ENCODE peak calls at places on chromosomes 6 and 20, in eight cellular contexts. One of them, this sample, is unnamed.

GRCh38 chr6:38305995-38306681 is 333.6 kb downstream of the BTBD9 start:
- DNase-seq in GM10248: peak; percentile 57
- DNase-seq in stimulated activated naive CD4-positive, alpha-beta T cell: no peak
- DNase-seq in GM19239: no peak
- DNase-seq in fibroblast of pulmonary artery: no peak
- DNase-seq in HEK293T: no peak
- DNase-seq in skeletal muscle cell: no peak
- DNase-seq in activated naive CD8-positive, alpha-beta T cell treated with anti-CD3 and anti-CD28 coated beads, Interleukin-2, amount 50 U/mL, for 24 hours: no peak
- DNase-seq in this sample: no peak

GRCh38 chr6:148969679-148970078 is 222.8 kb downstream of the UST start:
- DNase-seq in GM10248: no peak
- DNase-seq in GM19239: no peak
- DNase-seq in fibroblast of pulmonary artery: no peak
- DNase-seq in activated naive CD8-positive, alpha-beta T cell treated with anti-CD3 and anti-CD28 coated beads, Interleukin-2, amount 50 U/mL, for 24 hours: no peak
- DNase-seq in skeletal muscle cell: peak; percentile 83
- DNase-seq in HEK293T: peak; percentile 61
- DNase-seq in stimulated activated naive CD4-positive, alpha-beta T cell: no peak
- DNase-seq in this sample: no peak

GRCh38 chr20:56249244-56249955 is 868 bp downstream of the MC3R start:
- DNase-seq in stimulated activated naive CD4-positive, alpha-beta T cell: no peak
- DNase-seq in HEK293T: peak; percentile 55
- DNase-seq in GM19239: peak; percentile 9
- DNase-seq in fibroblast of pulmonary artery: peak; percentile 3
- DNase-seq in activated naive CD8-positive, alpha-beta T cell treated with anti-CD3 and anti-CD28 coated beads, Interleukin-2, amount 50 U/mL, for 24 hours: peak; percentile 40
- DNase-seq in skeletal muscle cell: no peak
- DNase-seq in GM10248: peak; percentile 28
- DNase-seq in this sample: no peak

GRCh38 chr20:47396762-47397476 is 40.4 kb upstream of the ZMYND8 start:
- DNase-seq in fibroblast of pulmonary artery: no peak
- DNase-seq in stimulated activated naive CD4-positive, alpha-beta T cell: no peak
- DNase-seq in GM10248: no peak
- DNase-seq in HEK293T: no peak
- DNase-seq in skeletal muscle cell: no peak
- DNase-seq in GM19239: no peak
- DNase-seq in activated naive CD8-positive, alpha-beta T cell treated with anti-CD3 and anti-CD28 coated beads, Interleukin-2, amount 50 U/mL, for 24 hours: no peak
- DNase-seq in this sample: no peak

GRCh38 chr20:55160996-55161395 is 685.6 kb downstream of the DOK5 start:
- DNase-seq in skeletal muscle cell: no peak
- DNase-seq in activated naive CD8-positive, alpha-beta T cell treated with anti-CD3 and anti-CD28 coated beads, Interleukin-2, amount 50 U/mL, for 24 hours: no peak
- DNase-seq in fibroblast of pulmonary artery: peak; percentile 41
- DNase-seq in HEK293T: no peak
- DNase-seq in GM19239: no peak
- DNase-seq in GM10248: no peak
- DNase-seq in stimulated activated naive CD4-positive, alpha-beta T cell: no peak
- DNase-seq in this sample: no peak

GRCh38 chr6:81806793-81807565 is 54.5 kb upstream of the TENT5A start:
- DNase-seq in stimulated activated naive CD4-positive, alpha-beta T cell: no peak
- DNase-seq in skeletal muscle cell: no peak
- DNase-seq in activated naive CD8-positive, alpha-beta T cell treated with anti-CD3 and anti-CD28 coated beads, Interleukin-2, amount 50 U/mL, for 24 hours: no peak
- DNase-seq in GM10248: no peak
- DNase-seq in GM19239: no peak
- DNase-seq in fibroblast of pulmonary artery: no peak
- DNase-seq in HEK293T: no peak
- DNase-seq in this sample: no peak

GRCh38 chr6:36104836-36105235 is 25.5 kb upstream of the MAPK13 start:
- DNase-seq in GM10248: no peak
- DNase-seq in HEK293T: no peak
- DNase-seq in stimulated activated naive CD4-positive, alpha-beta T cell: no peak
- DNase-seq in skeletal muscle cell: no peak
- DNase-seq in activated naive CD8-positive, alpha-beta T cell treated with anti-CD3 and anti-CD28 coated beads, Interleukin-2, amount 50 U/mL, for 24 hours: no peak
- DNase-seq in GM19239: no peak
- DNase-seq in fibroblast of pulmonary artery: peak; percentile 19
- DNase-seq in this sample: no peak

GRCh38 chr6:152225231-152225934 is 411.8 kb downstream of the SYNE1 start:
- DNase-seq in skeletal muscle cell: no peak
- DNase-seq in GM19239: no peak
- DNase-seq in GM10248: no peak
- DNase-seq in HEK293T: no peak
- DNase-seq in activated naive CD8-positive, alpha-beta T cell treated with anti-CD3 and anti-CD28 coated beads, Interleukin-2, amount 50 U/mL, for 24 hours: no peak
- DNase-seq in stimulated activated naive CD4-positive, alpha-beta T cell: no peak
- DNase-seq in fibroblast of pulmonary artery: no peak
- DNase-seq in this sample: no peak

GRCh38 chr6:30836957-30837356 is 47.4 kb upstream of the DDR1 start:
- DNase-seq in skeletal muscle cell: no peak
- DNase-seq in GM19239: no peak
- DNase-seq in stimulated activated naive CD4-positive, alpha-beta T cell: no peak
- DNase-seq in activated naive CD8-positive, alpha-beta T cell treated with anti-CD3 and anti-CD28 coated beads, Interleukin-2, amount 50 U/mL, for 24 hours: no peak
- DNase-seq in HEK293T: no peak
- DNase-seq in GM10248: no peak
- DNase-seq in fibroblast of pulmonary artery: peak; percentile 56
- DNase-seq in this sample: no peak

GRCh38 chr6:148502083-148502772 is 159.6 kb downstream of the SASH1 start:
- DNase-seq in stimulated activated naive CD4-positive, alpha-beta T cell: no peak
- DNase-seq in GM10248: no peak
- DNase-seq in activated naive CD8-positive, alpha-beta T cell treated with anti-CD3 and anti-CD28 coated beads, Interleukin-2, amount 50 U/mL, for 24 hours: no peak
- DNase-seq in fibroblast of pulmonary artery: peak; percentile 66
- DNase-seq in GM19239: no peak
- DNase-seq in skeletal muscle cell: no peak
- DNase-seq in HEK293T: no peak
- DNase-seq in this sample: no peak

GRCh38 chr6:38715016-38715809 is at the start of gene DNAH8:
- DNase-seq in fibroblast of pulmonary artery: no peak
- DNase-seq in GM10248: peak; percentile 37
- DNase-seq in activated naive CD8-positive, alpha-beta T cell treated with anti-CD3 and anti-CD28 coated beads, Interleukin-2, amount 50 U/mL, for 24 hours: peak; percentile 23
- DNase-seq in HEK293T: no peak
- DNase-seq in GM19239: no peak
- DNase-seq in skeletal muscle cell: no peak
- DNase-seq in stimulated activated naive CD4-positive, alpha-beta T cell: no peak
- DNase-seq in this sample: no peak

GRCh38 chr6:27280064-27280539 is 32.0 kb downstream of the POM121L2 start:
- DNase-seq in skeletal muscle cell: no peak
- DNase-seq in HEK293T: peak; percentile 46
- DNase-seq in stimulated activated naive CD4-positive, alpha-beta T cell: peak; percentile 31
- DNase-seq in GM19239: no peak
- DNase-seq in GM10248: no peak
- DNase-seq in fibroblast of pulmonary artery: peak; percentile 45
- DNase-seq in activated naive CD8-positive, alpha-beta T cell treated with anti-CD3 and anti-CD28 coated beads, Interleukin-2, amount 50 U/mL, for 24 hours: peak; percentile 46
- DNase-seq in this sample: no peak

GRCh38 chr6:56072856-56073255 is 174.5 kb downstream of the COL21A1 start:
- DNase-seq in activated naive CD8-positive, alpha-beta T cell treated with anti-CD3 and anti-CD28 coated beads, Interleukin-2, amount 50 U/mL, for 24 hours: no peak
- DNase-seq in HEK293T: no peak
- DNase-seq in fibroblast of pulmonary artery: peak; percentile 86
- DNase-seq in GM10248: no peak
- DNase-seq in stimulated activated naive CD4-positive, alpha-beta T cell: no peak
- DNase-seq in GM19239: no peak
- DNase-seq in skeletal muscle cell: peak; percentile 84
- DNase-seq in this sample: no peak

GRCh38 chr6:2155206-2155605 is 90.2 kb downstream of the GMDS start:
- DNase-seq in fibroblast of pulmonary artery: no peak
- DNase-seq in GM10248: no peak
- DNase-seq in activated naive CD8-positive, alpha-beta T cell treated with anti-CD3 and anti-CD28 coated beads, Interleukin-2, amount 50 U/mL, for 24 hours: no peak
- DNase-seq in stimulated activated naive CD4-positive, alpha-beta T cell: no peak
- DNase-seq in skeletal muscle cell: no peak
- DNase-seq in GM19239: no peak
- DNase-seq in HEK293T: no peak
- DNase-seq in this sample: no peak

GRCh38 chr6:7673063-7673536 is 52.8 kb upstream of the BMP6 start:
- DNase-seq in skeletal muscle cell: no peak
- DNase-seq in activated naive CD8-positive, alpha-beta T cell treated with anti-CD3 and anti-CD28 coated beads, Interleukin-2, amount 50 U/mL, for 24 hours: no peak
- DNase-seq in GM10248: no peak
- DNase-seq in GM19239: no peak
- DNase-seq in fibroblast of pulmonary artery: peak; percentile 42
- DNase-seq in HEK293T: peak; percentile 46
- DNase-seq in stimulated activated naive CD4-positive, alpha-beta T cell: no peak
- DNase-seq in this sample: no peak

GRCh38 chr20:59005523-59006166 is 1.4 kb downstream of the CTSZ start:
- DNase-seq in activated naive CD8-positive, alpha-beta T cell treated with anti-CD3 and anti-CD28 coated beads, Interleukin-2, amount 50 U/mL, for 24 hours: no peak
- DNase-seq in GM10248: no peak
- DNase-seq in GM19239: no peak
- DNase-seq in fibroblast of pulmonary artery: no peak
- DNase-seq in HEK293T: no peak
- DNase-seq in skeletal muscle cell: no peak
- DNase-seq in stimulated activated naive CD4-positive, alpha-beta T cell: no peak
- DNase-seq in this sample: no peak

GRCh38 chr6:159106627-159107241 is 61.9 kb upstream of the TAGAP start:
- DNase-seq in skeletal muscle cell: no peak
- DNase-seq in activated naive CD8-positive, alpha-beta T cell treated with anti-CD3 and anti-CD28 coated beads, Interleukin-2, amount 50 U/mL, for 24 hours: peak; percentile 94
- DNase-seq in GM10248: peak; percentile 77
- DNase-seq in GM19239: peak; percentile 34
- DNase-seq in stimulated activated naive CD4-positive, alpha-beta T cell: peak; percentile 94
- DNase-seq in fibroblast of pulmonary artery: peak; percentile 52
- DNase-seq in HEK293T: peak; percentile 48
- DNase-seq in this sample: peak; percentile 82